ENCODE peak calls at places on chromosomes 2 and 18, in five cellular contexts. O, T, X, M and F are unnamed samples.

GRCh38 chr18:8207996-8208395 is 401.2 kb upstream of the RAB12 start:
- DNase-seq in O (no peak), T (no peak), X (no peak), M (no peak), F (no peak)

GRCh38 chr2:46351388-46352141 is 54.4 kb downstream of the EPAS1 start:
- DNase-seq in O (peak; percentile 81), T (no peak), X (no peak), M (no peak), F (peak; percentile 72)

GRCh38 chr2:23549051-23549450 is 164.1 kb downstream of the KLHL29 start:
- DNase-seq in O (no peak), T (no peak), X (no peak), M (no peak), F (no peak)

GRCh38 chr2:218908721-218909619 is 28.3 kb downstream of the WNT10A start:
- DNase-seq in O (peak; percentile 92), T (peak; percentile 95), X (peak; percentile 91), M (peak; percentile 94), F (peak; percentile 89)

GRCh38 chr2:123771928-123772632 is 253.0 kb upstream of the CNTNAP5 start:
- DNase-seq in O (no peak), T (peak; percentile 7), X (no peak), M (no peak), F (no peak)

GRCh38 chr2:157468931-157469708 is 25.2 kb upstream of the CYTIP start:
- DNase-seq in O (no peak), T (no peak), X (no peak), M (no peak), F (no peak)

GRCh38 chr2:16264491-16264890 is 324.1 kb downstream of the MYCN start:
- DNase-seq in O (no peak), T (no peak), X (no peak), M (no peak), F (no peak)

GRCh38 chr2:17979707-17980106 is 101.2 kb downstream of the KCNS3 start:
- DNase-seq in O (no peak), T (no peak), X (no peak), M (no peak), F (no peak)

GRCh38 chr2:207766697-207767460 is 2.8 kb downstream of the FZD5 start:
- DNase-seq in O (no peak), T (peak; percentile 81), X (peak; percentile 42), M (no peak), F (no peak)

GRCh38 chr2:236656721-236657120 is 87.1 kb downstream of the ACKR3 start:
- DNase-seq in O (no peak), T (no peak), X (no peak), M (peak; percentile 40), F (no peak)

GRCh38 chr2:160055726-160056108 is 6.7 kb downstream of the PLA2R1 start:
- DNase-seq in O (no peak), T (no peak), X (no peak), M (no peak), F (no peak)
- H3K4me3 ChIP-seq in O (no peak overlapping the region), T (no peak overlapping the region), X (no peak overlapping the region), M (no peak overlapping the region), F (no peak overlapping the region)

DNA sequence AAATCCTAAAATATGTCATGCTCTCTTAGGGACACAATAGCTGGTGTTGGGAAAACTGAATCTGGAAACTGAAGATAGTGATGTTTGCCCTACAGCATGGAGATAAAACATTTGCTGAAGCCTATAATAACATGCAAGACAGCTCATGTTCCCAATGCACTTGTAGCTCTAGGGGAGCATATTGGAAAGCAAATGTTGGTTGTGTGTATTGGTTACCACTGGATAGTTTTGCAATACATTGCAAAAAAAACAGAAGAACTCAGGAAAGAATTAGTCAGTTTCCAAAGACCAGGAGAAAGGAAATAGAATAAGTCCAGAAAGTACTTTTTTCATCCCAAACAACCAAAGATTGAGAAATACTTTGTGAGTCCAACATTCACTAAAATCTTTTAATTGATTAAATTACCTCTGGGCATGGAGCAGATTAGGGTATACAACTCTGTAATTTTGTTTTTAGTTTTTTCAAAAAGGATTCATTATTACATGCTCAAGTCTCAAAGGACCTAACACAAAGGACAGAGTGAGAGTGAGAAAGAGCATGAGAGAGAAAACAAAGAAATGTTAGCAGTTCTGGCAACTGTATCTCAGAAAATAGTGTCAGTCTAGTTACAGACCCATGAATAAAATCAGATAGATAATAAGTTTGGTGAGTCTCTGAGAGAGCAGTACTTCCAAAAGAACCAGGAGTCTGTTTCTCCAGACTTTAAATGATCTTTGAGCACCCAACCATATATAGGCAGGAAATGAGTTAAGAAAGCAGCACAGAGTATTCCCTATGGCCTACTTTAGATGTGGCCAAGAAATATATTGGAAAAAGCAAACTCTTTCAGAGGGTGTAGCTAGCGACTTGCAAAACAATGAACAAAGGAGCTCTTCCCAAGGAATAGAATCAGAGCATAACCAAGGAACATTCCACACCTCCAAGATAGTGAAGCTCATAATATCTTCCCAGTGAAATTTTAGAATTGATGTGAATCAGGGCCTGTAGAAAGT is 36.6 kb upstream of the COL3A1 start:
- DNase-seq in O (no peak), T (no peak), X (no peak), M (no peak), F (no peak)
- H3K27ac ChIP-seq in O (peak overlapping the region; percentile 63), T (no peak overlapping the region), X (peak overlapping the region; percentile 37), M (peak overlapping the region; percentile 83), F (no peak overlapping the region)

GRCh38 chr2:239966848-239967136 is 58.4 kb downstream of the NDUFA10 start:
- DNase-seq in O (no peak), T (no peak), X (no peak), M (no peak), F (no peak)
- H3K36me3 ChIP-seq in O (peaks cover 82% of the 10 kb centered on the region), T (peaks cover 7% of the 10 kb centered on the region), X (peaks cover 4% of the 10 kb centered on the region), M (peaks cover 59% of the 10 kb centered on the region), F (peaks cover 5% of the 10 kb centered on the region)

DNA sequence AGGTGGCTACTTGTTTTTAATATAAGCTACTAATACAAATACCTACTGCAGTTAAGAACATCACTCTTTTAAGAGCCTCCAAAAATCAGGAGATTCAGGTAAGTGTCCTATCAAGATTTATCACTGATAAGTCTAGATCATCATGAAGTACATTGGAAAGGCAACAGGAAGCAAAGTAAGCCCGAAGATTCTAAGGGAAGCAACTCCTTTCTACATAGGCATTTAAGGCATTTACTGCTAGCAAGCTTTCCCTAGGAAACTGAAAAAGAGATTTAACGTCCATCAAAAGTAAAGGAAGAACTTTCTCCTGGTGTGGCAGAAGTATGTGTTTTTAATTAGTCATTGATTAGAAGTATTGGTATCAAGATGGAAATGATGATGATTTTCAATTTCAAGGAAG is 3.7 kb downstream of the STK17B start:
- DNase-seq in O (no peak), T (peak; percentile 79), X (no peak), M (no peak), F (no peak)
- H3K4me3 ChIP-seq in O (no peak overlapping the region), T (no peak overlapping the region), X (no peak overlapping the region), M (peak overlapping the region; percentile 18), F (peak overlapping the region; percentile 73)

GRCh38 chr2:171651667-171652410 is 35.4 kb upstream of the DYNC1I2 start:
- DNase-seq in O (no peak), T (no peak), X (no peak), M (no peak), F (no peak)
- H3K27ac ChIP-seq in O (no peak overlapping the region), T (no peak overlapping the region), X (no peak overlapping the region), M (no peak overlapping the region), F (no peak overlapping the region)

DNA sequence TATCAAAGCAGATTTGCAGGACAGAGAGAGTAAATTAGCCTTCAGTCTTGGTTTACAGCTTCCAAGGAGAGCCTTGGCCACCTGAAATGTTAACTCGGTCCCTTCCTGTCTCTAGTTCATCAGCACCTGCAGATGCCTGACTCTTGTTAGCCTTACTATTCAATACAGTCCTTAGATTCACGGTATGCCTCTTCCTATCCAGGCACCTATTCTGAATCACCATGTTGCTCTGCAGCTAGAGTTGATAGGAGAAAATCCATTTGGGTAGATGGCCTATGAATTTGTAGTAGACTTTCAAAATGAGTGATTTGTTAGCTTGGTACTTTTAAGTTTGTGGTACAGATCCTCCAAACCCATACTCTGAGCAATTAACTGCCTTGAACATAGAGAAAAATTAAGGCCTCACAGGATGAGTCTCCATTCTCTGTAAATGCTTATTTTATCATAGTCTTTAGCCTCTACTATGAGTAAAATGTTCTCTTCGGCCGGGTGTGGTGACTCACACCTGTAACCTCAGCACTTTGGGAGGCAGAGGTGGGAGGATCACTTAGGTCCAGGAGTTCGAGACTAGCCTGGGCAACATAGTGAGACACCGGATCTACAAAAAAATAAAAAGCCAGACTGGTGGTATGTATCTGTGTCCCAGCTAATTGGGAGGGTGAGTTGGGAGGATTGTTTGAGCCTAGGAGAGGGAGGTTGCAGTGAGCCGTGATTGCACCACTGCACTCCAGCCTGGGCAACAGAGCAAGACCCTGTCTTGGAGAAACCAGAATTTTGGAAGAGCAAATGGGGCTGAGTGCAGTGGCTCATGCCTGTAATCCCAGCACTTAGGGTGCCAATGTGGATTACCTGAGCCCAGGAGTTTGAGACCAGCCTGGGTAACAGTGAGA is 32.9 kb downstream of the PTCD3 start:
- DNase-seq in O (no peak), T (no peak), X (no peak), M (no peak), F (no peak)
- H3K36me3 ChIP-seq in O (peaks cover 100% of the 10 kb centered on the region), T (peaks cover 25% of the 10 kb centered on the region), X (peaks cover 23% of the 10 kb centered on the region), M (peaks cover 83% of the 10 kb centered on the region), F (peaks cover 14% of the 10 kb centered on the region)

GRCh38 chr2:27353762-27354596 is 2.6 kb downstream of the GTF3C2 start:
- DNase-seq in O (no peak), T (peak; percentile 47), X (no peak), M (no peak), F (no peak)
- H3K4me3 ChIP-seq in O (no peak overlapping the region), T (no peak overlapping the region), X (no peak overlapping the region), M (no peak overlapping the region), F (no peak overlapping the region)